ENCODE peak calls at places on chromosomes 7 and 10, in five cellular contexts. M, J, C, H and T are unnamed samples.

GRCh38 chr10:99630439-99630838 is 10.2 kb upstream of the SLC25A28 start:
- DNase-seq in M (peak), J (no peak), C (peak), H (peak), T (peak)

GRCh38 chr10:119670717-119671116 is 19.5 kb downstream of the BAG3 start:
- DNase-seq in M (no peak), J (no peak), C (peak), H (peak), T (no peak)

GRCh38 chr7:7569113-7569527 is 2.4 kb downstream of the MIOS start:
- DNase-seq in M (no peak), J (no peak), C (no peak), H (no peak), T (no peak)

GRCh38 chr10:6108631-6109443 is 20.0 kb downstream of the RBM17 start:
- DNase-seq in M (peak), J (no peak), C (no peak), H (peak), T (no peak)

GRCh38 chr7:1169409-1170368 is 9.7 kb upstream of the ZFAND2A start:
- DNase-seq in M (peak), J (peak), C (peak), H (peak), T (peak)

GRCh38 chr10:77328272-77328816 is 309.3 kb downstream of the KCNMA1 start:
- DNase-seq in M (peak), J (no peak), C (no peak), H (peak), T (no peak)

GRCh38 chr10:84429926-84430520 is 101.6 kb downstream of the CCSER2 start:
- DNase-seq in M (peak), J (no peak), C (no peak), H (peak), T (no peak)

GRCh38 chr10:101693701-101694055 is 1.3 kb downstream of the FBXW4 start:
- DNase-seq in M (peak), J (no peak), C (peak), H (peak), T (peak)

GRCh38 chr10:42981358-42982236 is 95.3 kb upstream of the RET start:
- DNase-seq in M (no peak), J (peak), C (no peak), H (no peak), T (no peak)

GRCh38 chr10:103049237-103049636 is 131.1 kb downstream of the CNNM2 start:
- DNase-seq in M (no peak), J (no peak), C (no peak), H (no peak), T (no peak)

GRCh38 chr10:71690094-71690720 is 29.4 kb downstream of the C10orf105 start:
- DNase-seq in M (no peak), J (no peak), C (no peak), H (no peak), T (no peak)

GRCh38 chr10:117541405-117541908 is 1.1 kb upstream of the EMX2 start:
- DNase-seq in M (no peak), J (peak), C (peak), H (peak), T (peak)

GRCh38 chr10:131049051-131049450 is 262.5 kb downstream of the TCERG1L start:
- DNase-seq in M (no peak), J (no peak), C (no peak), H (no peak), T (no peak)

GRCh38 chr10:37488792-37489657 is 363.6 kb downstream of the ANKRD30A start:
- DNase-seq in M (peak), J (no peak), C (no peak), H (no peak), T (no peak)

GRCh38 chr7:47847207-47847606 is 101.1 kb downstream of the PKD1L1 start:
- DNase-seq in M (no peak), J (no peak), C (no peak), H (no peak), T (no peak)

GRCh38 chr7:65269150-65269856 is 104.4 kb upstream of the ZNF92 start:
- DNase-seq in M (peak), J (peak), C (no peak), H (peak), T (no peak)

GRCh38 chr7:4713183-4713784 is 31.2 kb downstream of the FOXK1 start:
- DNase-seq in M (no peak), J (no peak), C (no peak), H (peak), T (no peak)

GRCh38 chr7:26863504-26864308 is 684 bp downstream of the SKAP2 start:
- DNase-seq in M (peak), J (no peak), C (peak), H (peak), T (no peak)

GRCh38 chr7:151900591-151901312 is 23.8 kb upstream of the PRKAG2 start:
- DNase-seq in M (no peak), J (no peak), C (no peak), H (no peak), T (no peak)

GRCh38 chr10:84216834-84217233 is 8.5 kb downstream of the LRIT2 start:
- DNase-seq in M (no peak), J (no peak), C (no peak), H (no peak), T (no peak)

GRCh38 chr7:2661096-2661449 is 26.9 kb upstream of the AMZ1 start:
- DNase-seq in M (no peak), J (peak), C (no peak), H (no peak), T (no peak)

GRCh38 chr7:30660331-30661255 is 21.7 kb downstream of the CRHR2 start:
- DNase-seq in M (no peak), J (no peak), C (no peak), H (no peak), T (no peak)

GRCh38 chr7:102284891-102285540 is 1.7 kb upstream of the SH2B2 start:
- DNase-seq in M (no peak), J (peak), C (no peak), H (no peak), T (no peak)

GRCh38 chr10:50550291-50550839 is 73.4 kb downstream of the SGMS1 start:
- DNase-seq in M (no peak), J (peak), C (no peak), H (peak), T (no peak)

GRCh38 chr10:30434273-30435067 is 486 bp downstream of the MAP3K8 start:
- DNase-seq in M (peak), J (peak), C (peak), H (peak), T (peak)

GRCh38 chr7:29370531-29371314 is 176.1 kb downstream of the CHN2 start:
- DNase-seq in M (peak), J (no peak), C (no peak), H (peak), T (no peak)

GRCh38 chr7:92916751-92917369 is 80.5 kb upstream of the CDK6 start:
- DNase-seq in M (peak), J (no peak), C (peak), H (peak), T (no peak)

GRCh38 chr7:23349484-23350157 is 50.5 kb downstream of the MALSU1 start:
- DNase-seq in M (no peak), J (no peak), C (peak), H (peak), T (peak)

GRCh38 chr7:47725031-47725780 is 143.3 kb upstream of the TNS3 start:
- DNase-seq in M (peak), J (no peak), C (no peak), H (no peak), T (no peak)

GRCh38 chr10:61975107-61975932 is 73.8 kb downstream of the ARID5B start:
- DNase-seq in M (no peak), J (no peak), C (peak), H (peak), T (no peak)

GRCh38 chr10:132652936-132653590 is 115.5 kb downstream of the INPP5A start:
- DNase-seq in M (no peak), J (peak), C (no peak), H (no peak), T (no peak)
- TF ChIP-seq CTCF in M (no peak), J (no peak), C (no peak), H (no peak), T (no peak)

DNA sequence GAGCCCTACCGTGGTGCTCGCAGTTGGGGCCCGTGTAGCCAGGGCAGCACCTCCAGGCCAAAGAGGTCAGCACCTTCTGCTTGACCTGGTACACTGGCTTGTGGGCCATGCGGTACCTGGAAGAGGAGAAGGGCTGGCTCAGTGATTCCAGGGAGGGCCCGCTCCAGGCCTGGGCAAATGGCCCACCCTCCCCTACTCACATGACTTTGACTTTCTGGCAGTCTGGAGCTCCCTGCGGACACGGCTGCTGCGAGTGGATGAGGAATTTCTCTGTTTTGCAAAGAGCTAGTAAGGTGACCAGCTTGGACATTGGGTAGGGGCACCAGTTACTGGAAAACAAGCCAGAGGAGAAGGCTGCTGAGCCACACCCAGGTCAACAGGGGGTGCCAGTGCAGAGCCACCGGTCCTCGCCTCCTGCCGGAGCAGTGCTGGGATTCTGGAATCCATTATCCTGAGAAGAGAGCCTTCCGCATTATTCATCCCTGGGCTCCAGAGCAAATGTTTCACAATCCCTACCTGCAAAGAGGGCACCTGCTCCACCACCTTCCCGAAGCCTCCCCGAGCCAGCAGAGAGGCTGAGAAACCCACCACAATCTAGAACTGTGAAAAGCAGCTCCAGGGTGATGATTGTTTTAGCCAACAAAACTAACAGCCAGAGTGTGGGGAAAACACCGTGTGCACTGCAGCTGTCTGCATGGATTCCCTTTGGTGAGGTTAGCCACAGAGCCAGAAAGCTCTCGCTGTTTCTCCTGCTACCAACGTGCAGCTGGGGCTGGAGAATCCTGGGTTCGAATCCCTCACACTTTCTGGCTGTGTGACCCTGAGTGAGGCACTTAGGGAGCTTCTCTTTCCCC is 11.8 kb downstream of the MMRN2 start:
- DNase-seq in M (peak), J (peak), C (peak), H (no peak), T (no peak)
- TF ChIP-seq CTCF in M (peak), J (no peak), C (peak), H (peak), T (peak)

DNA sequence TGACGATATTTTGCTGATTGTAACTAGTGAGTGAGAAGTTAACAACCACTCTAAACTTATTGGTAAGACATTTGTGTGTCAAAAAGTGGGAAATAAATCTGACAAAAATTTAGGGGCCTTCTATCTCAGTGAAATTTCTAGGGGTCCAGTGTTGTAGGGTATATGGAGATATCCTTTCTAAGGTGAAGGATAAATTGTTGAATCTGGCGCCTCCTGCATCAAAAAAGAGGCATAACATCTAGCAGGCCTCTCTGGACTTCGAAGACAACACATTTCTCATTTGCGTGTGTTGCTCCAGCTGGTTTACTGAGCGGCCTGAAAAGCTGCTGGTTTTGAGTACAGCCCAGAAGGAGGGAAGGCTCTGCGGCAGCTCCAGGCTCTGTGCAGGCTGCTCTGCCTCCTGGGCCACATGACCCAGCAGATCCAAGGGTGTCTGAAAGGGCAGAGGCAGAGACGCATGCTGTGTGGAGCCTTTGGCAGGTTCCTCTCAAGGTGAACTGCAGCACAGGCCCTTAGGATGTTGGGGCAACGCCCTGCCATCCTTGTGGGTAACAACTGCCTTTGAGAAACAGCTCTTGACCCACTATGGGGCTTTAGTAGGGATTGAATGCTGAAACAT is 72.4 kb downstream of the LMBR1 start:
- DNase-seq in M (no peak), J (no peak), C (no peak), H (no peak), T (no peak)
- TF ChIP-seq CTCF in M (peak), J (no peak), C (no peak), H (peak), T (no peak)

DNA sequence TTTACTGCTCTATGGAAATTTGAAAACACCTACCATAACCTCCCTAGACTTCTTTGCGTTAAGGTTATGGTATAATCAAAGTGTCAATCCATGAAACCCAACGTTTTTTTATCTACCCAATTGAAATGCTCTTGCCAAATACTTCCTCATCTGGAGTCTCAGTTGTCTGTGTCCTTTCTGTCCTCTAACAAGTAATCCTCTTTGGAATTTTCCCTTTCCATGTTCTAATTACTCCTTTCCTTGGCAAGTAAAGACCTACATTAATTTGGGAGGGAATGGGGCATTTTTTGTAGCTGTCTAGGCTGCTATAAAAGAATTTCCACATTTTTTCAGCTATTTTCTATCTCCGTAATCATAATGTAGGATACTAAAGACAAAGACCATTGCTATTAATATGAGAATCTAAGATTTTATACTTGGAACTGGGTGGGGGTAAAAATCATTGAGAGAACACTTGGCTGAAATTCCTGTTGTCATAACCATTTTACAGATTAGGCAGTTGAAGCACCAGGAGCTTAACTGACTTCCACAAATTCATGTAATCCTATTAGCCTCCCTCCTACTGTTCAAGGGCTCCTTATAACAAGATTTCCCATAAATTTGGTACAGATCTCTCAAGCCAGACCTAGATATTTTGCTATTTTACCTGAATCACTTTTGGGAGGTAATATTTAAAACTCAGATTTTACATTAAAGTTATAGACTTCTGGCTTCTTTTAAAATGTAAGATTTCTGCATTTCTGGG is 1307.6 kb downstream of the XPNPEP1 start:
- DNase-seq in M (no peak), J (no peak), C (no peak), H (no peak), T (no peak)
- TF ChIP-seq CTCF in M (no peak), J (no peak), C (no peak), H (no peak), T (no peak)

GRCh38 chr7:135147899-135148721 is at the start of gene TMEM140:
- DNase-seq in M (peak), J (no peak), C (no peak), H (peak), T (no peak)
- TF ChIP-seq CTCF in M (no peak), J (no peak), C (no peak), H (no peak), T (no peak)

GRCh38 chr10:87861953-87862643 is 1.2 kb downstream of the KLLN start:
- DNase-seq in M (peak), J (peak), C (peak), H (peak), T (peak)

GRCh38 chr10:87864497-87865059 is 1.2 kb downstream of the PTEN start:
- DNase-seq in M (no peak), J (no peak), C (no peak), H (no peak), T (no peak)

GRCh38 chr10:87862644-87863101 is 660 bp downstream of the KLLN start:
- DNase-seq in M (no peak), J (no peak), C (no peak), H (no peak), T (no peak)

GRCh38 chr10:87861566-87861952 is 1.8 kb downstream of the KLLN start:
- DNase-seq in M (peak), J (peak), C (peak), H (peak), T (peak)

DNA sequence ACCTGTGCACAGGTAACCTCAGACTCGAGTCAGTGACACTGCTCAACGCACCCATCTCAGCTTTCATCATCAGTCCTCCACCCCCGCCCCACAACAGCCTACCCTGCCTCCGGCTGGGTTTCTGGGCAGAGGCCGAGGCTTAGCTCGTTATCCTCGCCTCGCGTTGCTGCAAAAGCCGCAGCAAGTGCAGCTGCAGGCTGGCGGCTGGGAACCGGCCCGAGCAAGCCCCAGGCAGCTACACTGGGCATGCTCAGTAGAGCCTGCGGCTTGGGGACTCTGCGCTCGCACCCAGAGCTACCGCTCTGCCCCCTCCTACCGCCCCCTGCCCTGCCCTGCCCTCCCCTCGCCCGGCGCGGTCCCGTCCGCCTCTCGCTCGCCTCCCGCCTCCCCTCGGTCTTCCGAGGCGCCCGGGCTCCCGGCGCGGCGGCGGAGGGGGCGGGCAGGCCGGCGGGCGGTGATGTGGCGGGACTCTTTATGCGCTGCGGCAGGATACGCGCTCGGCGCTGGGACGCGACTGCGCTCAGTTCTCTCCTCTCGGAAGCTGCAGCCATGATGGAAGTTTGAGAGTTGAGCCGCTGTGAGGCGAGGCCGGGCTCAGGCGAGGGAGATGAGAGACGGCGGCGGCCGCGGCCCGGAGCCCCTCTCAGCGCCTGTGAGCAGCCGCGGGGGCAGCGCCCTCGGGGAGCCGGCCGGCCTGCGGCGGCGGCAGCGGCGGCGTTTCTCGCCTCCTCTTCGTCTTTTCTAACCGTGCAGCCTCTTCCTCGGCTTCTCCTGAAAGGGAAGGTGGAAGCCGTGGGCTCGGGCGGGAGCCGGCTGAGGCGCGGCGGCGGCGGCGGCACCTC is at the start of the genes KLLN and PTEN:
- DNase-seq in M (peak), J (peak), C (peak), H (peak), T (peak)
- TF ChIP-seq CTCF in M (no peak), J (no peak), C (no peak), H (no peak), T (no peak)